ENCODE peak calls at places on chromosomes 6 and 20, in seven cellular contexts. One of them, this sample, is unnamed.
A peak's percentile ranks its signal among the peaks of the same experiment; 100 is the strongest.

GRCh38 chr20:63498950-63499332 is at the start of gene EEF1A2:
- DNase-seq in stomach: peak; percentile 60
- DNase-seq in AG09309: no peak
- DNase-seq in spleen: peak; percentile 80
- DNase-seq in uterus: no peak
- DNase-seq in astrocyte of the spinal cord: no peak
- DNase-seq in neural progenitor cell: peak; percentile 70
- DNase-seq in this sample: no peak

GRCh38 chr6:96157018-96157565 is 141.3 kb downstream of the FUT9 start:
- DNase-seq in stomach: no peak
- DNase-seq in AG09309: no peak
- DNase-seq in spleen: no peak
- DNase-seq in uterus: no peak
- DNase-seq in astrocyte of the spinal cord: peak; percentile 14
- DNase-seq in neural progenitor cell: no peak
- DNase-seq in this sample: no peak

GRCh38 chr6:112429226-112429625 is 82.1 kb downstream of the RFPL4B start:
- DNase-seq in stomach: no peak
- DNase-seq in AG09309: no peak
- DNase-seq in spleen: no peak
- DNase-seq in uterus: no peak
- DNase-seq in astrocyte of the spinal cord: peak; percentile 25
- DNase-seq in neural progenitor cell: peak; percentile 39
- DNase-seq in this sample: peak; percentile 39

GRCh38 chr6:130269969-130270635 is 47.4 kb upstream of the SAMD3 start:
- DNase-seq in stomach: no peak
- DNase-seq in AG09309: no peak
- DNase-seq in spleen: no peak
- DNase-seq in uterus: no peak
- DNase-seq in astrocyte of the spinal cord: no peak
- DNase-seq in neural progenitor cell: no peak
- DNase-seq in this sample: no peak

GRCh38 chr6:144757299-144757698 is 472.2 kb downstream of the UTRN start:
- DNase-seq in stomach: no peak
- DNase-seq in AG09309: no peak
- DNase-seq in spleen: no peak
- DNase-seq in uterus: no peak
- DNase-seq in astrocyte of the spinal cord: no peak
- DNase-seq in neural progenitor cell: no peak
- DNase-seq in this sample: no peak

GRCh38 chr6:88480822-88481221 is 314.7 kb upstream of the CNR1 start:
- DNase-seq in stomach: no peak
- DNase-seq in AG09309: no peak
- DNase-seq in spleen: no peak
- DNase-seq in uterus: no peak
- DNase-seq in astrocyte of the spinal cord: no peak
- DNase-seq in neural progenitor cell: peak; percentile 63
- DNase-seq in this sample: no peak

GRCh38 chr6:150934380-150934779 is 68.9 kb downstream of the MTHFD1L start:
- DNase-seq in stomach: no peak
- DNase-seq in AG09309: peak; percentile 90
- DNase-seq in spleen: no peak
- DNase-seq in uterus: no peak
- DNase-seq in astrocyte of the spinal cord: peak; percentile 87
- DNase-seq in neural progenitor cell: no peak
- DNase-seq in this sample: peak; percentile 83

GRCh38 chr6:3259491-3259958 is 778 bp downstream of the PSMG4 start:
- DNase-seq in stomach: peak; percentile 54
- DNase-seq in AG09309: no peak
- DNase-seq in spleen: peak; percentile 80
- DNase-seq in uterus: no peak
- DNase-seq in astrocyte of the spinal cord: peak; percentile 24
- DNase-seq in neural progenitor cell: peak; percentile 51
- DNase-seq in this sample: peak; percentile 53

GRCh38 chr6:148235446-148235845 is 107.2 kb upstream of the SASH1 start:
- DNase-seq in stomach: no peak
- DNase-seq in AG09309: no peak
- DNase-seq in spleen: no peak
- DNase-seq in uterus: no peak
- DNase-seq in astrocyte of the spinal cord: peak; percentile 19
- DNase-seq in neural progenitor cell: no peak
- DNase-seq in this sample: peak; percentile 67

GRCh38 chr6:44556046-44556445 is 168.5 kb downstream of the CDC5L start:
- DNase-seq in stomach: peak; percentile 30
- DNase-seq in AG09309: no peak
- DNase-seq in spleen: no peak
- DNase-seq in uterus: no peak
- DNase-seq in astrocyte of the spinal cord: no peak
- DNase-seq in neural progenitor cell: no peak
- DNase-seq in this sample: no peak

GRCh38 chr6:137631323-137631722 is 137.1 kb upstream of the OLIG3 start:
- DNase-seq in stomach: no peak
- DNase-seq in AG09309: no peak
- DNase-seq in spleen: no peak
- DNase-seq in uterus: no peak
- DNase-seq in astrocyte of the spinal cord: no peak
- DNase-seq in neural progenitor cell: peak; percentile 35
- DNase-seq in this sample: no peak
- H3K4me3 ChIP-seq in stomach: no peak overlapping the region
- H3K4me3 ChIP-seq in AG09309: no peak overlapping the region
- H3K4me3 ChIP-seq in spleen: no peak overlapping the region
- H3K4me3 ChIP-seq in uterus: no peak overlapping the region
- H3K4me3 ChIP-seq in astrocyte of the spinal cord: no peak overlapping the region
- H3K4me3 ChIP-seq in neural progenitor cell: no peak overlapping the region
- H3K4me3 ChIP-seq in this sample: no peak overlapping the region

GRCh38 chr6:117791012-117791411 is 115.7 kb downstream of the NUS1 start:
- DNase-seq in stomach: no peak
- DNase-seq in AG09309: no peak
- DNase-seq in spleen: no peak
- DNase-seq in uterus: no peak
- DNase-seq in astrocyte of the spinal cord: no peak
- DNase-seq in neural progenitor cell: no peak
- DNase-seq in this sample: no peak

GRCh38 chr6:117795234-117795633 is 111.8 kb upstream of the SLC35F1 start:
- DNase-seq in stomach: no peak
- DNase-seq in AG09309: no peak
- DNase-seq in spleen: no peak
- DNase-seq in uterus: no peak
- DNase-seq in astrocyte of the spinal cord: no peak
- DNase-seq in neural progenitor cell: no peak
- DNase-seq in this sample: no peak
- TF ChIP-seq CTCF in stomach: no peak
- TF ChIP-seq CTCF in AG09309: no peak
- TF ChIP-seq CTCF in spleen: no peak
- TF ChIP-seq CTCF in uterus: no peak
- TF ChIP-seq CTCF in astrocyte of the spinal cord: no peak
- TF ChIP-seq CTCF in neural progenitor cell: peak; percentile 21
- TF ChIP-seq CTCF in this sample: no peak

DNA sequence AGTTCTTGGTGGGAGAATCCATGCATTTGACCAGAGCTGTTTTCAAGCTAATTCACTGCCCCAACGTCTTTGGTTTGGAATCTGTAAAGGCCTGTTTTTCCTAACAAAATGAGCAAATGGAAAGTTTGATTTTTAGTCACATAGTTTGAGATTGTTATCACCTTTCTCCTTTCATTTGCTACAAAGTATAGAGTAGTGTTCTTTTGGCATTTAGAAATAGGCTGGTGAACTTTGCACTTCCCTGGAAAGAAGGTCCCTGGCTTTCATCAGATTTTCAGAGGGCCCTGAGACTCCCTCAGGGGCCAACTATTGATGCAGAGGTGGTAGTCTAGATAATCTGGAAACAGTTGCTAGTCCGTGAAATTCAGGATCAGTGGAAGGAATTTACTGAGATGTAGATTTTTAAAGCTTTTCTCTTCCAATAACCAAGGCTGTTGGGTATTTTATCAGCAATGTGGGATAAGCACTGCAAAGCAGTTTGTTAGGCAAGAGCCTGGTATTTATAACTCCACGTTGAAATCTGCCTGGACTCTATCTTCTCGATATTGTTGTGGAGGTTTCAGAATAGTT is 1.7 kb downstream of the ARFGEF2 start:
- DNase-seq in stomach: no peak
- DNase-seq in AG09309: no peak
- DNase-seq in spleen: no peak
- DNase-seq in uterus: no peak
- DNase-seq in astrocyte of the spinal cord: no peak
- DNase-seq in neural progenitor cell: no peak
- DNase-seq in this sample: peak; percentile 48
- H3K4me3 ChIP-seq in stomach: peak overlapping the region; percentile 79
- H3K4me3 ChIP-seq in AG09309: no peak overlapping the region
- H3K4me3 ChIP-seq in spleen: peak overlapping the region; percentile 82
- H3K4me3 ChIP-seq in uterus: no peak overlapping the region
- H3K4me3 ChIP-seq in astrocyte of the spinal cord: no peak overlapping the region
- H3K4me3 ChIP-seq in neural progenitor cell: peak overlapping the region; percentile 70
- H3K4me3 ChIP-seq in this sample: peak overlapping the region; percentile 94

GRCh38 chr6:134534708-134535149 is 216.8 kb upstream of the SGK1 start:
- DNase-seq in stomach: no peak
- DNase-seq in AG09309: no peak
- DNase-seq in spleen: no peak
- DNase-seq in uterus: no peak
- DNase-seq in astrocyte of the spinal cord: peak; percentile 61
- DNase-seq in neural progenitor cell: no peak
- DNase-seq in this sample: peak; percentile 83

GRCh38 chr6:134533991-134534390 is 216.1 kb upstream of the SGK1 start:
- DNase-seq in stomach: no peak
- DNase-seq in AG09309: no peak
- DNase-seq in spleen: no peak
- DNase-seq in uterus: no peak
- DNase-seq in astrocyte of the spinal cord: no peak
- DNase-seq in neural progenitor cell: no peak
- DNase-seq in this sample: no peak

GRCh38 chr6:134539865-134540323 is 222.0 kb upstream of the SGK1 start:
- DNase-seq in stomach: no peak
- DNase-seq in AG09309: no peak
- DNase-seq in spleen: no peak
- DNase-seq in uterus: peak; percentile 22
- DNase-seq in astrocyte of the spinal cord: no peak
- DNase-seq in neural progenitor cell: no peak
- DNase-seq in this sample: peak; percentile 75

GRCh38 chr6:134535831-134536230 is 217.9 kb upstream of the SGK1 start:
- DNase-seq in stomach: no peak
- DNase-seq in AG09309: no peak
- DNase-seq in spleen: no peak
- DNase-seq in uterus: no peak
- DNase-seq in astrocyte of the spinal cord: no peak
- DNase-seq in neural progenitor cell: no peak
- DNase-seq in this sample: no peak

DNA sequence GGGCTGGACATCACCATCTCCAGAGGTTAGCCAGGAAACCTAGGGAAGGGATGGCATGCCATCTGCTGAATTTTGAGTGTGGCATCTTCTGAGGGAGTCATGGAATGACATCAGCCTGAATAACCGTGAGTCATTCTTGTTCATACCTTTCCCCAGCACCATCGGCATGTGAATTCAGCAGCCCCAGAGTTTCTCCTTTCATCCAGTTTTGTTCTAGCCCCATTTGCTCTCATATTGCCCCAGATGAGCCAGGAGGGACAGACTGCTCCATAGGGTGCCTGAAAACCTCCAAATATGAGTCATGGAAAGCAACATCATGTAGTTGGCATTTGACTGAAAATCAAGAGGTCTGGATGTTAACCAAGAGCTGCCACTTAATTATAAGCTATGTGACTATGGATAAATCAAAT is 219.2 kb upstream of the SGK1 start:
- DNase-seq in stomach: no peak
- DNase-seq in AG09309: peak; percentile 73
- DNase-seq in spleen: no peak
- DNase-seq in uterus: no peak
- DNase-seq in astrocyte of the spinal cord: peak; percentile 93
- DNase-seq in neural progenitor cell: no peak
- DNase-seq in this sample: peak; percentile 55
- TF ChIP-seq CTCF in stomach: no peak
- TF ChIP-seq CTCF in AG09309: no peak
- TF ChIP-seq CTCF in spleen: no peak
- TF ChIP-seq CTCF in uterus: no peak
- TF ChIP-seq CTCF in astrocyte of the spinal cord: no peak
- TF ChIP-seq CTCF in neural progenitor cell: no peak
- TF ChIP-seq CTCF in this sample: no peak

DNA sequence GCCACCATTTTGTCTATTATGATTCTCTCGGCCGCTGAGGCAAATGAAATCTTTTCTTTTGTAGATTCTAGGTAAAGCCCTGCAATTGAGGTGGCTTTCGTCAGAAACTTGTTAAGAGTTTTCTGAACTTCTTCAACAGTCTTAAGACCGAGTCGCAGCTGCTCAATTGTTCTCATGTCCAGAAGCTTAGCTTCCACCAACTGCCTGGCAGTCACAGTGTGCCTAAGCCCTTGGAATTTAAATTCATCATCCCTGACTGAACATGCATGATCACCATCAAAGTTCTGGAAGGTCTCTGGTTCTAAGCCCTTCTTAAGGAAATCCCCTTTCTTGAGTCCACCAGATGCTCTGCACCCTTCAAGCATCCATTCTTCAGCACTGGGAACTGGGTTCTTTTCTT is 25.7 kb downstream of the DST start:
- DNase-seq in stomach: no peak
- DNase-seq in AG09309: no peak
- DNase-seq in spleen: no peak
- DNase-seq in uterus: no peak
- DNase-seq in astrocyte of the spinal cord: no peak
- DNase-seq in neural progenitor cell: peak; percentile 60
- DNase-seq in this sample: no peak
- H3K4me3 ChIP-seq in stomach: no peak overlapping the region
- H3K4me3 ChIP-seq in AG09309: no peak overlapping the region
- H3K4me3 ChIP-seq in spleen: no peak overlapping the region
- H3K4me3 ChIP-seq in uterus: no peak overlapping the region
- H3K4me3 ChIP-seq in astrocyte of the spinal cord: no peak overlapping the region
- H3K4me3 ChIP-seq in neural progenitor cell: no peak overlapping the region
- H3K4me3 ChIP-seq in this sample: no peak overlapping the region